ENCODE peak calls at places on chromosomes 5 and 9, in ten cellular contexts. One of them, this sample, is unnamed.

GRCh38 chr9:7125231-7125630 is 367.5 kb downstream of the KDM4C start:
- DNase-seq in NCI-H2081: no peak
- DNase-seq in uterus: no peak
- DNase-seq in keratinocyte: no peak
- DNase-seq in endothelial cell: no peak
- DNase-seq in GDM1: no peak
- DNase-seq in NCI-H1436: no peak
- DNase-seq in NCI-H1092: no peak
- DNase-seq in lower lobe of right lung: no peak
- DNase-seq in mucosa of gallbladder: no peak
- DNase-seq in this sample: no peak

GRCh38 chr9:101336091-101336490 is 48.7 kb downstream of the BAAT start:
- DNase-seq in endothelial cell: no peak
- DNase-seq in NCI-H1436: no peak
- DNase-seq in NCI-H1092: no peak
- DNase-seq in uterus: no peak
- DNase-seq in GDM1: no peak
- DNase-seq in lower lobe of right lung: no peak
- DNase-seq in NCI-H2081: no peak
- DNase-seq in keratinocyte: no peak
- DNase-seq in mucosa of gallbladder: no peak
- DNase-seq in this sample: no peak

GRCh38 chr5:156735477-156735876 is 114.6 kb upstream of the PPP1R2B start:
- DNase-seq in NCI-H1436: no peak
- DNase-seq in keratinocyte: no peak
- DNase-seq in NCI-H1092: no peak
- DNase-seq in lower lobe of right lung: no peak
- DNase-seq in uterus: no peak
- DNase-seq in NCI-H2081: no peak
- DNase-seq in endothelial cell: no peak
- DNase-seq in GDM1: no peak
- DNase-seq in mucosa of gallbladder: no peak
- DNase-seq in this sample: no peak

GRCh38 chr9:93088656-93089015 is 7.4 kb upstream of the CARD19 start:
- DNase-seq in uterus: no peak
- DNase-seq in mucosa of gallbladder: no peak
- DNase-seq in NCI-H2081: no peak
- DNase-seq in NCI-H1092: no peak
- DNase-seq in GDM1: no peak
- DNase-seq in lower lobe of right lung: peak
- DNase-seq in NCI-H1436: no peak
- DNase-seq in endothelial cell: no peak
- DNase-seq in keratinocyte: no peak
- DNase-seq in this sample: no peak

GRCh38 chr5:58294598-58295298 is 165.1 kb downstream of the PLK2 start:
- DNase-seq in mucosa of gallbladder: no peak
- DNase-seq in NCI-H1436: no peak
- DNase-seq in uterus: no peak
- DNase-seq in keratinocyte: no peak
- DNase-seq in NCI-H2081: no peak
- DNase-seq in lower lobe of right lung: no peak
- DNase-seq in endothelial cell: peak
- DNase-seq in NCI-H1092: no peak
- DNase-seq in GDM1: peak
- DNase-seq in this sample: no peak

GRCh38 chr5:33997331-33997983 is 10.4 kb downstream of the AMACR start:
- DNase-seq in GDM1: peak
- DNase-seq in NCI-H2081: peak
- DNase-seq in keratinocyte: peak
- DNase-seq in NCI-H1436: peak
- DNase-seq in uterus: peak
- DNase-seq in endothelial cell: peak
- DNase-seq in mucosa of gallbladder: peak
- DNase-seq in lower lobe of right lung: peak
- DNase-seq in NCI-H1092: peak
- DNase-seq in this sample: peak

GRCh38 chr5:133735346-133735745 is 123.0 kb upstream of the FSTL4 start:
- DNase-seq in NCI-H2081: no peak
- DNase-seq in keratinocyte: no peak
- DNase-seq in endothelial cell: no peak
- DNase-seq in mucosa of gallbladder: no peak
- DNase-seq in NCI-H1436: no peak
- DNase-seq in GDM1: no peak
- DNase-seq in lower lobe of right lung: no peak
- DNase-seq in uterus: no peak
- DNase-seq in NCI-H1092: no peak
- DNase-seq in this sample: no peak

GRCh38 chr5:107704686-107705389 is 34.1 kb upstream of the EFNA5 start:
- DNase-seq in uterus: no peak
- DNase-seq in NCI-H2081: no peak
- DNase-seq in NCI-H1092: no peak
- DNase-seq in NCI-H1436: no peak
- DNase-seq in mucosa of gallbladder: no peak
- DNase-seq in lower lobe of right lung: no peak
- DNase-seq in keratinocyte: no peak
- DNase-seq in endothelial cell: no peak
- DNase-seq in GDM1: no peak
- DNase-seq in this sample: no peak

GRCh38 chr9:125604189-125604588 is 102.8 kb downstream of the MAPKAP1 start:
- DNase-seq in mucosa of gallbladder: no peak
- DNase-seq in endothelial cell: no peak
- DNase-seq in keratinocyte: no peak
- DNase-seq in uterus: no peak
- DNase-seq in NCI-H1436: no peak
- DNase-seq in GDM1: no peak
- DNase-seq in lower lobe of right lung: no peak
- DNase-seq in NCI-H1092: no peak
- DNase-seq in NCI-H2081: no peak
- DNase-seq in this sample: no peak

GRCh38 chr9:96140401-96141180 is 161.4 kb downstream of the HSD17B3 start:
- DNase-seq in endothelial cell: no peak
- DNase-seq in keratinocyte: no peak
- DNase-seq in NCI-H1436: no peak
- DNase-seq in uterus: no peak
- DNase-seq in lower lobe of right lung: no peak
- DNase-seq in NCI-H2081: peak
- DNase-seq in NCI-H1092: no peak
- DNase-seq in GDM1: no peak
- DNase-seq in mucosa of gallbladder: peak
- DNase-seq in this sample: no peak

GRCh38 chr9:28365736-28366135 is 792.5 kb upstream of the C9orf72 start:
- DNase-seq in GDM1: no peak
- DNase-seq in endothelial cell: no peak
- DNase-seq in NCI-H1436: no peak
- DNase-seq in NCI-H2081: no peak
- DNase-seq in uterus: no peak
- DNase-seq in keratinocyte: no peak
- DNase-seq in lower lobe of right lung: no peak
- DNase-seq in mucosa of gallbladder: no peak
- DNase-seq in NCI-H1092: no peak
- DNase-seq in this sample: no peak

GRCh38 chr5:90641528-90641927 is 82.9 kb downstream of the ADGRV1 start:
- DNase-seq in lower lobe of right lung: no peak
- DNase-seq in NCI-H2081: no peak
- DNase-seq in mucosa of gallbladder: no peak
- DNase-seq in NCI-H1092: no peak
- DNase-seq in NCI-H1436: no peak
- DNase-seq in uterus: no peak
- DNase-seq in GDM1: no peak
- DNase-seq in endothelial cell: no peak
- DNase-seq in keratinocyte: no peak
- DNase-seq in this sample: no peak

GRCh38 chr9:84283895-84284294 is 56.7 kb downstream of the SLC28A3 start:
- DNase-seq in NCI-H1092: no peak
- DNase-seq in NCI-H2081: no peak
- DNase-seq in NCI-H1436: peak
- DNase-seq in endothelial cell: no peak
- DNase-seq in keratinocyte: no peak
- DNase-seq in mucosa of gallbladder: no peak
- DNase-seq in uterus: no peak
- DNase-seq in GDM1: no peak
- DNase-seq in lower lobe of right lung: no peak
- DNase-seq in this sample: no peak

GRCh38 chr5:96243862-96244261 is 189.2 kb downstream of the PCSK1 start:
- DNase-seq in NCI-H2081: no peak
- DNase-seq in NCI-H1436: no peak
- DNase-seq in endothelial cell: no peak
- DNase-seq in NCI-H1092: no peak
- DNase-seq in keratinocyte: no peak
- DNase-seq in mucosa of gallbladder: no peak
- DNase-seq in lower lobe of right lung: no peak
- DNase-seq in uterus: no peak
- DNase-seq in GDM1: no peak
- DNase-seq in this sample: no peak

GRCh38 chr9:24899463-24899862 is 353.8 kb upstream of the IZUMO3 start:
- DNase-seq in uterus: no peak
- DNase-seq in mucosa of gallbladder: no peak
- DNase-seq in GDM1: no peak
- DNase-seq in lower lobe of right lung: no peak
- DNase-seq in NCI-H2081: no peak
- DNase-seq in NCI-H1436: no peak
- DNase-seq in endothelial cell: no peak
- DNase-seq in keratinocyte: no peak
- DNase-seq in NCI-H1092: no peak
- DNase-seq in this sample: no peak

GRCh38 chr9:27471789-27472585 is 52.1 kb upstream of the IFNK start:
- DNase-seq in endothelial cell: no peak
- DNase-seq in uterus: no peak
- DNase-seq in GDM1: no peak
- DNase-seq in NCI-H1092: no peak
- DNase-seq in keratinocyte: no peak
- DNase-seq in NCI-H2081: no peak
- DNase-seq in mucosa of gallbladder: no peak
- DNase-seq in lower lobe of right lung: no peak
- DNase-seq in NCI-H1436: no peak
- DNase-seq in this sample: no peak

This sample was measured in thoracic aorta.